ENCODE peak calls at places on chromosomes 12 and 14, in nine cellular contexts. M is SW 1271; W is stimulated activated CD4-positive, alpha-beta T cell treated with anti-CD3 and anti-CD28 coated beads, Interleukin-1b, Interleukin-23, amount 100 ng/mL, for 48 hours; R is psoas muscle; U is endothelial cell; X is upper lobe of right lung; D is activated T-cell treated with anti-CD3 and anti-CD28 coated beads for 24 hours; V is T47D; C is naive thymus-derived CD4-positive, alpha-beta T cell. B is an unnamed sample.

GRCh38 chr14:69346710-69347109 is 51.4 kb downstream of the ERH start:
- DNase-seq in D (no peak), U (peak; percentile 81), X (no peak), W (peak; percentile 18), V (no peak), C (no peak), R (peak; percentile 34), M (no peak), B (no peak)

GRCh38 chr14:66508846-66509621 is 1.1 kb downstream of the GPHN start:
- DNase-seq in D (peak; percentile 35), V (peak; percentile 16), R (peak; percentile 39), U (peak; percentile 33), C (peak; percentile 28), W (peak; percentile 32), X (peak; percentile 73), M (peak; percentile 22), B (peak; percentile 46)

GRCh38 chr12:65778268-65779090 is 45.8 kb upstream of the HMGA2 start:
- DNase-seq in U (no peak), M (no peak), D (no peak), X (no peak), C (no peak), R (no peak), W (no peak), V (no peak), B (no peak)

GRCh38 chr14:96256420-96256819 is 410 bp downstream of the BDKRB1 start:
- DNase-seq in U (no peak), R (no peak), X (no peak), D (no peak), V (no peak), M (no peak), W (no peak), C (no peak), B (no peak)

GRCh38 chr14:53450871-53451270 is 297.7 kb upstream of the DDHD1 start:
- DNase-seq in R (no peak), C (no peak), U (no peak), D (no peak), M (no peak), W (no peak), V (no peak), X (no peak), B (no peak)

GRCh38 chr12:41419151-41419893 is 231.2 kb downstream of the PDZRN4 start:
- DNase-seq in M (no peak), D (no peak), U (no peak), V (no peak), C (no peak), W (no peak), X (no peak), R (no peak), B (no peak)

GRCh38 chr12:50110127-50110761 is 1.8 kb upstream of the COX14 start:
- DNase-seq in W (peak; percentile 18), R (peak; percentile 60), C (no peak), D (no peak), M (no peak), X (peak; percentile 83), U (no peak), V (peak; percentile 16), B (no peak)

GRCh38 chr12:121805171-121805687 is 1.4 kb downstream of the SETD1B start:
- DNase-seq in X (no peak), M (peak; percentile 21), C (no peak), V (no peak), U (no peak), D (no peak), R (peak; percentile 17), W (no peak), B (no peak)

GRCh38 chr12:113974006-113974405 is 7.9 kb upstream of the RBM19 start:
- DNase-seq in X (no peak), V (no peak), C (no peak), U (no peak), W (no peak), D (no peak), M (no peak), R (no peak), B (no peak)

GRCh38 chr14:35398095-35398584 is 6.4 kb downstream of the NFKBIA start:
- DNase-seq in U (no peak), M (no peak), V (no peak), D (no peak), C (no peak), R (no peak), X (no peak), W (no peak), B (no peak)

GRCh38 chr12:114668151-114668891 is 15.7 kb downstream of the TBX3 start:
- DNase-seq in U (peak; percentile 72), D (no peak), M (peak; percentile 71), X (peak; percentile 84), R (peak; percentile 84), W (peak; percentile 34), V (peak; percentile 97), C (no peak), B (peak; percentile 54)

GRCh38 chr14:103109789-103110415 is 13.4 kb upstream of the TNFAIP2 start:
- DNase-seq in U (no peak), V (no peak), M (peak; percentile 57), W (no peak), X (no peak), C (no peak), R (peak; percentile 78), D (no peak), B (no peak)

GRCh38 chr14:92088494-92088893 is 17.9 kb downstream of the ATXN3 start:
- DNase-seq in D (no peak), U (no peak), M (no peak), X (no peak), C (no peak), R (no peak), W (no peak), V (no peak), B (no peak)

GRCh38 chr12:27965966-27966365 is 6.6 kb downstream of the PTHLH start:
- DNase-seq in V (no peak), U (no peak), C (no peak), X (no peak), D (no peak), M (peak; percentile 38), W (no peak), R (no peak), B (no peak)

GRCh38 chr12:107593713-107594381 is 91.8 kb upstream of the PWP1 start:
- DNase-seq in D (no peak), M (peak; percentile 11), X (no peak), V (no peak), R (no peak), W (no peak), U (no peak), C (no peak), B (no peak)

GRCh38 chr12:5335059-5335458 is 96.8 kb upstream of the NTF3 start:
- DNase-seq in C (no peak), V (no peak), W (no peak), D (no peak), X (no peak), R (no peak), U (no peak), M (no peak), B (no peak)

GRCh38 chr14:34331728-34332623 is 130.1 kb downstream of the SPTSSA start:
- DNase-seq in X (peak; percentile 80), R (peak; percentile 59), V (peak; percentile 36), M (peak; percentile 31), W (peak; percentile 58), C (peak; percentile 47), D (peak; percentile 35), U (peak; percentile 67), B (peak; percentile 44)

GRCh38 chr12:105773501-105773900 is 365.3 kb downstream of the NUAK1 start:
- DNase-seq in M (no peak), C (no peak), R (no peak), V (no peak), U (no peak), X (no peak), W (no peak), D (no peak), B (peak; percentile 67)

GRCh38 chr14:31360919-31361662 is 59.3 kb downstream of the HEATR5A start:
- DNase-seq in C (no peak), U (no peak), M (peak; percentile 56), W (no peak), X (no peak), R (no peak), V (no peak), D (no peak), B (no peak)

GRCh38 chr14:74501135-74501614 is 7.6 kb downstream of the ISCA2 start:
- DNase-seq in D (no peak), V (no peak), U (peak; percentile 71), M (peak; percentile 16), R (peak; percentile 76), W (no peak), X (peak; percentile 87), C (no peak), B (peak; percentile 51)

GRCh38 chr12:56884421-56884820 is 49.8 kb downstream of the SDR9C7 start:
- DNase-seq in U (no peak), C (no peak), R (no peak), M (no peak), W (no peak), D (no peak), X (no peak), V (no peak), B (no peak)

GRCh38 chr12:11661491-11662085 is 12.1 kb downstream of the ETV6 start:
- DNase-seq in R (no peak), C (no peak), X (no peak), U (no peak), D (no peak), M (no peak), W (no peak), V (no peak), B (no peak)

GRCh38 chr12:52415870-52416750 is 10.0 kb upstream of the KRT82 start:
- DNase-seq in V (no peak), X (no peak), D (no peak), C (no peak), R (peak; percentile 35), M (no peak), W (no peak), U (no peak), B (no peak)